ENCODE peak calls at places on chromosome 21, in five cellular contexts. B is BE2C, S is HTR-8/SVneo, W is left ventricle myocardium inferior, G is foreskin keratinocyte. P is an unnamed sample.

GRCh38 chr21:14737922-14738321 is 191.8 kb upstream of the SAMSN1 start:
- DNase-seq in B (peak), S (peak), W (no peak), G (peak), P (peak)

GRCh38 chr21:42404534-42404933 is 832 bp downstream of the UBASH3A start:
- DNase-seq in B (no peak), S (no peak), W (no peak), G (no peak), P (no peak)

GRCh38 chr21:26939532-26940181 is 27.2 kb downstream of the ADAMTS5 start:
- DNase-seq in B (peak), S (no peak), W (peak), G (no peak), P (no peak)

GRCh38 chr21:36059823-36060158 is 535 bp downstream of the SETD4 start:
- DNase-seq in B (peak), S (no peak), W (peak), G (no peak), P (no peak)

GRCh38 chr21:36692125-36692843 is 6.6 kb upstream of the SIM2 start:
- DNase-seq in B (no peak), S (no peak), W (no peak), G (no peak), P (no peak)

GRCh38 chr21:38258803-38259485 is 2.2 kb downstream of the KCNJ15 start:
- DNase-seq in B (no peak), S (no peak), W (no peak), G (peak), P (no peak)

GRCh38 chr21:34180826-34181359 is 107.5 kb downstream of the MRPS6 start:
- DNase-seq in B (no peak), S (no peak), W (no peak), G (no peak), P (no peak)

GRCh38 chr21:36647279-36648093 is 51.4 kb upstream of the SIM2 start:
- DNase-seq in B (no peak), S (peak), W (no peak), G (no peak), P (no peak)

GRCh38 chr21:33901421-33902288 is 13.9 kb downstream of the ATP5PO start:
- DNase-seq in B (peak), S (peak), W (no peak), G (peak), P (no peak)

GRCh38 chr21:34202553-34203332 is 129.4 kb downstream of the MRPS6 start:
- DNase-seq in B (peak), S (peak), W (peak), G (peak), P (no peak)

GRCh38 chr21:41167348-41168342 is at the start of gene BACE2:
- DNase-seq in B (no peak), S (no peak), W (peak), G (peak), P (peak)

GRCh38 chr21:37551406-37552355 is 185.1 kb downstream of the DYRK1A start:
- DNase-seq in B (no peak), S (no peak), W (no peak), G (no peak), P (no peak)

GRCh38 chr21:19228241-19228640 is 824.7 kb upstream of the TMPRSS15 start:
- DNase-seq in B (no peak), S (peak), W (no peak), G (no peak), P (no peak)

GRCh38 chr21:25960423-25960822 is 210.1 kb downstream of the APP start:
- DNase-seq in B (peak), S (no peak), W (no peak), G (no peak), P (no peak)

GRCh38 chr21:16086121-16086520 is 356.3 kb downstream of the USP25 start:
- DNase-seq in B (no peak), S (no peak), W (no peak), G (no peak), P (no peak)

GRCh38 chr21:45164124-45164511 is 89.7 kb downstream of the ADARB1 start:
- DNase-seq in B (no peak), S (no peak), W (no peak), G (no peak), P (no peak)

GRCh38 chr21:26140185-26140584 is 30.4 kb downstream of the APP start:
- DNase-seq in B (no peak), S (peak), W (peak), G (peak), P (no peak)

GRCh38 chr21:41601573-41602371 is 93.8 kb upstream of the TMPRSS2 start:
- DNase-seq in B (no peak), S (no peak), W (no peak), G (peak), P (no peak)

GRCh38 chr21:40386301-40386911 is 460.6 kb downstream of the DSCAM start:
- DNase-seq in B (peak), S (no peak), W (peak), G (peak), P (no peak)

P was measured in natural killer cell treated with Interleukin-12 subunit alpha and Interleukin-12 subunit beta and Interleukin-15 and Interleukin-18, amount 100 ng/mL, for 72 hours.